ENCODE peak calls at places on chromosomes 5 and 9, in five cellular contexts. K is fibroblast of pulmonary artery, S is lower lobe of right lung, T is neural progenitor cell, R is GM13976. L is an unnamed sample.
A peak's percentile ranks its signal among the peaks of the same experiment; 100 is the strongest.

GRCh38 chr9:137169764-137170460 is at the start of gene LRRC26:
- DNase-seq in S (no peak), K (no peak), R (no peak), T (no peak), L (no peak)

GRCh38 chr9:75185585-75186170 is 97.4 kb downstream of the OSTF1 start:
- DNase-seq in R (no peak), K (peak; percentile 53), T (peak; percentile 51), S (peak; percentile 54), L (peak; percentile 65)

GRCh38 chr5:93099902-93100347 is 481.1 kb downstream of the NR2F1-AS1 start:
- DNase-seq in T (no peak), K (no peak), S (no peak), R (no peak), L (no peak)

GRCh38 chr5:87267574-87268125 is at the start of gene RASA1:
- DNase-seq in S (peak; percentile 96), T (peak; percentile 97), R (peak; percentile 92), K (peak; percentile 90), L (peak; percentile 84)

GRCh38 chr5:80516826-80517225 is 28.9 kb downstream of the FAM151B start:
- DNase-seq in T (no peak), R (no peak), K (peak; percentile 87), S (no peak), L (peak; percentile 71)

GRCh38 chr9:131732061-131732526 is 7.8 kb downstream of the RAPGEF1 start:
- DNase-seq in K (no peak), S (peak; percentile 46), R (no peak), T (no peak), L (no peak)

GRCh38 chr5:39730011-39730410 is 305.2 kb upstream of the DAB2 start:
- DNase-seq in T (no peak), K (no peak), S (no peak), R (no peak), L (no peak)

GRCh38 chr5:78594946-78595921 is 53.3 kb downstream of the LHFPL2 start:
- DNase-seq in S (no peak), T (no peak), R (no peak), K (peak; percentile 99), L (no peak)

GRCh38 chr9:133048595-133048994 is 13.2 kb upstream of the CEL start:
- DNase-seq in R (peak; percentile 66), T (peak; percentile 15), S (no peak), K (peak; percentile 26), L (peak; percentile 54)

GRCh38 chr9:78831726-78832125 is 534.8 kb downstream of the PSAT1 start:
- DNase-seq in T (no peak), S (no peak), K (no peak), R (no peak), L (no peak)

GRCh38 chr5:126509339-126509738 is 85.7 kb downstream of the ALDH7A1 start:
- DNase-seq in K (peak; percentile 46), S (no peak), T (no peak), R (no peak), L (no peak)

GRCh38 chr5:30959238-30959637 is 234.2 kb upstream of the CDH6 start:
- DNase-seq in K (no peak), S (no peak), R (no peak), T (peak; percentile 11), L (no peak)

GRCh38 chr9:136646827-136647711 is 15.6 kb upstream of the EGFL7 start:
- DNase-seq in S (peak; percentile 48), R (no peak), T (no peak), K (no peak), L (no peak)

GRCh38 chr5:56323505-56323904 is 90.4 kb upstream of the ANKRD55 start:
- DNase-seq in T (no peak), S (no peak), K (peak; percentile 79), R (no peak), L (no peak)

GRCh38 chr9:71446499-71447411 is 321.6 kb downstream of the CEMIP2 start:
- DNase-seq in T (peak; percentile 95), K (peak; percentile 68), R (peak; percentile 65), S (peak; percentile 49), L (peak; percentile 67)

GRCh38 chr9:83154087-83154736 is 91.3 kb upstream of the RASEF start:
- DNase-seq in R (no peak), S (no peak), T (no peak), K (peak; percentile 7), L (no peak)

DNA sequence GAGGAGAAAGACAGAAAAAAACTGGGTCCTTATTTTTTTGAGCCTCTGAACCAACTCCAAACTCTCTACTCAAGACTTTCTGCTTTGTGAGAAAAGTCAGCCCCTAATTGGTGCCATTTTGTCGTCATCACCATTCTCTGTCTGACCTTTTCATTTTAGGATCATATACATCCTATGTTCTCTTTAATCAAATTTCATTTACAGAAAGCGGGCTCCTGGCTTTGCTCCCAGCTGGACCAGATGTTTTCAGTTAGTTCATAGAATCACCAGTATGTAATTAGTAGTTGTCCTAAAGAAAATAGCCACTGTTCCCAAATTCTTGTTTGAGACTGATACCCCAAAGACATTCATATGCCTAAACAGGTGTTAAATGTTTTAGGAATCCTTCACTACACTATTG is 28.6 kb upstream of the SLCO4C1 start:
- DNase-seq in S (no peak), R (no peak), K (no peak), T (no peak), L (no peak)
- TF ChIP-seq CTCF in S (no peak), R (no peak), K (no peak), T (no peak), L (no peak)

GRCh38 chr9:459491-460444 is 245.1 kb downstream of the DOCK8 start:
- DNase-seq in K (no peak), S (no peak), R (no peak), T (no peak), L (peak; percentile 13)
- TF ChIP-seq CTCF in K (no peak), S (no peak), R (no peak), T (no peak), L (no peak)

DNA sequence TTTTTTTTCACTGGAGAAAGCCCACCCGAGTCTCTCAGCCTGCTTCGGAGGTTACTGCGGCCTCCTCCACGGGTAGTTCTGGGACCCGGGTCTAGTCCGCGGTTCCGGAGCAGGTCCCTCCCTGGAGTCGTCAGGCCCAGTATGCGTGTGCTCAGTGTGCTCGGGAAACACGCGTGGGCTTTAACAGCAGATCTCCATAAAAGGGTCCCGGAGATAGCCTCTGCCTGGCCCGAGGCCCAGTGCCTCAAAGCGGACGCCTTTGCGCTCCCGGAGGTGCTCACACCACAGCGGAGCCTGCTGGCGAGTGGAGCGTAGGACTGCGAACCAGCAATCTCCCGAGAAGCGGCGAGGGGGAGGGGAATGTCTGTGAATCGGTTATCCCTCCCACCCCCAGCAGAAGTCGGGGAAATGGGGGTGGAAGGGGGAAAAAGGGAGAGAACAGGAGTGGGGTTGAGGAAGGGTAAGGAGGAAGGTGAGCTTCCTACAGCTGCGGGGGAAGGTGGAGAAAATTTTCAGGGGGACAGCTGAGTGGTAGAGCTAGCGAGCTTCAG is 28.7 kb downstream of the CDKN2A start:
- DNase-seq in K (peak; percentile 81), S (no peak), T (peak; percentile 89), R (peak; percentile 78), L (peak; percentile 64)
- TF ChIP-seq CTCF in K (peak; percentile 79), S (peak; percentile 38), T (peak; percentile 66), R (peak; percentile 45), L (peak; percentile 18)

GRCh38 chr5:33049298-33049697 is 338.2 kb downstream of the NPR3 start:
- DNase-seq in K (no peak), R (no peak), T (no peak), S (no peak), L (no peak)
- TF ChIP-seq CTCF in K (no peak), R (no peak), T (no peak), S (no peak), L (no peak)

GRCh38 chr5:52799983-52800393 is 12.3 kb downstream of the ITGA1 start:
- DNase-seq in T (peak; percentile 98), K (peak; percentile 96), R (peak; percentile 93), S (peak; percentile 97), L (peak; percentile 96)

GRCh38 chr5:52801329-52801728 is 13.6 kb downstream of the ITGA1 start:
- DNase-seq in S (no peak), K (no peak), R (no peak), T (peak; percentile 58), L (no peak)

GRCh38 chr5:52798952-52799351 is 11.2 kb downstream of the ITGA1 start:
- DNase-seq in S (no peak), T (no peak), K (no peak), R (no peak), L (no peak)

GRCh38 chr5:52799358-52799982 is 11.8 kb downstream of the ITGA1 start:
- DNase-seq in K (peak; percentile 90), R (peak; percentile 11), S (peak; percentile 58), T (peak; percentile 82), L (peak; percentile 52)

DNA sequence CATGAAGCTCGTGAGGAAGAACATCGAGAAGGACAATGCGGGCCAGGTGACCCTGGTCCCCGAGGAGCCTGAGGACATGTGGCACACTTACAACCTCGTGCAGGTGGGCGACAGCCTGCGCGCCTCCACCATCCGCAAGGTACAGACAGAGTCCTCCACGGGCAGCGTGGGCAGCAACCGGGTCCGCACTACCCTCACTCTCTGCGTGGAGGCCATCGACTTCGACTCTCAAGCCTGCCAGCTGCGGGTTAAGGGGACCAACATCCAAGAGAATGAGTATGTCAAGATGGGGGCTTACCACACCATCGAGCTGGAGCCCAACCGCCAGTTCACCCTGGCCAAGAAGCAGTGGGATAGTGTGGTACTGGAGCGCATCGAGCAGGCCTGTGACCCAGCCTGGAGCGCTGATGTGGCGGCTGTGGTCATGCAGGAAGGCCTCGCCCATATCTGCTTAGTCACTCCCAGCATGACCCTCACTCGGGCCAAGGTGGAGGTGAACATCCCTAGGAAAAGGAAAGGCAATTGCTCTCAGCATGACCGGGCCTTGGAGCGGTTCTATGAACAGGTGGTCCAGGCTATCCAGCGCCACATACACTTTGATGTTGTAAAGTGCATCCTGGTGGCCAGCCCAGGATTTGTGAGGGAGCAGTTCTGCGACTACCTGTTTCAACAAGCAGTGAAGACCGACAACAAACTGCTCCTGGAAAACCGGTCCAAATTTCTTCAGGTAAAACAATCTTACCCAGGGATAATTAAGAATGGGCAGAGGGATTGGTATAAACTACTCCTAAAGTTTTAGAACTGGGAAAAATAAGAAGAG is 12.9 kb downstream of the ITGA1 start:
- DNase-seq in R (peak; percentile 24), S (peak; percentile 75), T (peak; percentile 73), K (peak; percentile 64), L (peak; percentile 78)
- TF ChIP-seq CTCF in R (no peak), S (no peak), T (no peak), K (peak; percentile 6), L (no peak)

GRCh38 chr9:91777437-91777836 is 172.6 kb downstream of the ROR2 start:
- DNase-seq in R (no peak), K (peak; percentile 86), S (no peak), T (no peak), L (no peak)

GRCh38 chr9:91775011-91775707 is 174.9 kb downstream of the ROR2 start:
- DNase-seq in T (peak; percentile 84), R (peak; percentile 85), K (peak; percentile 66), S (peak; percentile 66), L (peak; percentile 79)

GRCh38 chr9:91778031-91778430 is 172.0 kb downstream of the ROR2 start:
- DNase-seq in T (no peak), K (no peak), S (no peak), R (no peak), L (no peak)

GRCh38 chr9:91776409-91777365 is 173.3 kb downstream of the ROR2 start:
- DNase-seq in S (no peak), T (no peak), K (peak; percentile 75), R (no peak), L (no peak)

GRCh38 chr9:91775708-91776028 is 174.4 kb downstream of the ROR2 start:
- DNase-seq in S (no peak), R (no peak), K (no peak), T (no peak), L (no peak)
- TF ChIP-seq CTCF in S (no peak), R (no peak), K (no peak), T (no peak), L (peak; percentile 35)

L was measured in activated CD8-positive, alpha-beta T cell treated with anti-CD3 and anti-CD28 coated beads for 36 hours.